ENCODE peak calls at places on chromosomes 11 and 22, in eight cellular contexts. D is body of pancreas, Z is fibroblast of lung, G is breast epithelium, N is stomach, W is upper lobe of right lung, Q is A549, P is H1. I is an unnamed sample.
A peak's percentile ranks its signal among the peaks of the same experiment; 100 is the strongest.

GRCh38 chr11:116931206-116931953 is 94.0 kb upstream of the APOA1 start:
- DNase-seq in D (no peak), Z (peak; percentile 53), G (no peak), N (no peak), W (no peak), Q (peak; percentile 56), P (no peak), I (no peak)

GRCh38 chr22:43066844-43067385 is 22.3 kb downstream of the TTLL1 start:
- DNase-seq in D (no peak), Z (peak; percentile 69), G (no peak), N (no peak), W (no peak), Q (no peak), P (no peak), I (no peak)

GRCh38 chr11:122069946-122070345 is 46.1 kb downstream of the BLID start:
- DNase-seq in D (peak; percentile 74), Z (peak; percentile 94), G (no peak), N (peak; percentile 28), W (no peak), Q (peak; percentile 33), P (no peak), I (no peak)

GRCh38 chr22:17607891-17608521 is 20.5 kb downstream of the ATP6V1E1 start:
- DNase-seq in D (no peak), Z (no peak), G (no peak), N (no peak), W (no peak), Q (no peak), P (no peak), I (no peak)

GRCh38 chr11:63682045-63682915 is 980 bp downstream of the RTN3 start:
- DNase-seq in D (peak; percentile 50), Z (no peak), G (no peak), N (no peak), W (no peak), Q (peak; percentile 11), P (no peak), I (no peak)

GRCh38 chr11:73147771-73148681 is 5.9 kb upstream of the FCHSD2 start:
- DNase-seq in D (peak; percentile 70), Z (no peak), G (no peak), N (no peak), W (no peak), Q (no peak), P (no peak), I (no peak)

GRCh38 chr11:105767945-105768344 is 158.1 kb downstream of the GRIA4 start:
- DNase-seq in D (no peak), Z (peak; percentile 2), G (no peak), N (no peak), W (no peak), Q (no peak), P (no peak), I (no peak)

GRCh38 chr11:73781303-73781702 is 6.4 kb upstream of the MRPL48 start:
- DNase-seq in D (no peak), Z (no peak), G (no peak), N (no peak), W (no peak), Q (no peak), P (no peak), I (no peak)

GRCh38 chr11:6365659-6366058 is 24.6 kb upstream of the SMPD1 start:
- DNase-seq in D (peak; percentile 92), Z (no peak), G (no peak), N (peak; percentile 78), W (no peak), Q (no peak), P (no peak), I (no peak)

GRCh38 chr11:106684944-106685343 is 333.3 kb downstream of the GUCY1A2 start:
- DNase-seq in D (no peak), Z (no peak), G (no peak), N (no peak), W (no peak), Q (no peak), P (no peak), I (no peak)

GRCh38 chr11:19594326-19594725 is 118.3 kb upstream of the NAV2 start:
- DNase-seq in D (no peak), Z (no peak), G (no peak), N (no peak), W (no peak), Q (no peak), P (no peak), I (no peak)

GRCh38 chr11:75792997-75793800 is 21.8 kb upstream of the UVRAG start:
- DNase-seq in D (no peak), Z (no peak), G (no peak), N (no peak), W (no peak), Q (no peak), P (no peak), I (no peak)
- TF ChIP-seq CTCF in D (no peak), Z (no peak), G (no peak), N (no peak), W (no peak), Q (no peak), P (no peak), I (no peak)

GRCh38 chr11:70882716-70883085 is 369.7 kb downstream of the SHANK2 start:
- DNase-seq in D (no peak), Z (no peak), G (no peak), N (no peak), W (no peak), Q (no peak), P (no peak), I (no peak)

GRCh38 chr11:70880416-70880815 is 372.0 kb downstream of the SHANK2 start:
- DNase-seq in D (no peak), Z (no peak), G (no peak), N (no peak), W (no peak), Q (no peak), P (no peak), I (no peak)

GRCh38 chr11:70883323-70883940 is 368.9 kb downstream of the SHANK2 start:
- DNase-seq in D (no peak), Z (no peak), G (no peak), N (no peak), W (no peak), Q (no peak), P (no peak), I (no peak)

GRCh38 chr11:70883973-70884688 is 368.2 kb downstream of the SHANK2 start:
- DNase-seq in D (no peak), Z (no peak), G (no peak), N (no peak), W (no peak), Q (no peak), P (no peak), I (no peak)

GRCh38 chr11:70881948-70882715 is 370.2 kb downstream of the SHANK2 start:
- DNase-seq in D (no peak), Z (no peak), G (no peak), N (no peak), W (no peak), Q (no peak), P (no peak), I (no peak)
- H3K9me3 ChIP-seq in D (no peaks in the 10 kb centered on the region), Z (no peaks in the 10 kb centered on the region), G (no peaks in the 10 kb centered on the region), N (no peaks in the 10 kb centered on the region), W (no peaks in the 10 kb centered on the region), Q (no peaks in the 10 kb centered on the region), P (no peaks in the 10 kb centered on the region), I (no peaks in the 10 kb centered on the region)

DNA sequence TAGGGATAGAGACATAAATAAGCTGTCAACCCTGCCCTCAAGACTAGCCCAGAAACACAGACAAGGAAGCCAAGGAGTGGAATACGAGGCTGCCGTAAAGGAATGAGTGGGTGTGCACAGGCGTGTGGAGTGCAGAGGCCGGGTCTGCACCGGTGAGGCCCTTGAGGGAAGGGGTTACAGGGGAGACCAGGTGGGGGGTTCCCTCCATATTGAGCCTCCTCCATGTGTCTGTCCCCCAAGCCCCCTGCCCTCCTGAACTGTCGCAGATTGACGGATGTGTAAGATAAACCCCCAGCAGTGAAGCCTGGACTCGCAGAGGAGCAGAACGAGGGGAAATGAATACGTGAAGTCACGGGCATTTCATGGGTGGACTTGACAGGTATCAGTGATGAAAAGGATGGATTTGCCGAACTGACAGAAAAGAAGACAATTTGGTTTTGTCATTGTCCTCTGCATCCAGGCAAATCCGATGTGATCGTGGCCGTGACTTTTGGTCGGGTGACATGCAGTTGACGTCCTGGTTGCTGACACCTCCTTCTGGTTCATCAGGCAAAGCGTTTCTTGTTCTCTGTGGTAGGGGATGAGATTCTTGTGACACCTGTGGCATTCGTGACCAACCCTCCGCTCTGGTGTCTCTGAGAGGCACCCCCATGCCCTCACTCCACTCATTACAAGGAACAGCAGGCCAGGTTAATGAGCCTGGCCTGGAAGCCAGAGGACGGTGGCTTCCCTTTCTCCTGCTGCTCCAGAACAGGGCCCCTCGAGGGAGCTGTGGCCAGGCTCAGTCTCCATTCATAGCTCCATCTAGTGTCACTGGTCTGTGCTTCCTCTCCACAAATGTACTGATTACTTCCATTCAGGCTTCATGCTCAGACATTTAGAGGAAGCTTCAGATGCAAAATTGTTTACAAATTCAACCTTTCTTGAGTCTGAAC is 223.1 kb upstream of the B3GAT1 start:
- DNase-seq in D (no peak), Z (no peak), G (no peak), N (no peak), W (no peak), Q (no peak), P (no peak), I (no peak)
- TF ChIP-seq CTCF in D (no peak), Z (no peak), G (no peak), N (no peak), W (no peak), Q (no peak), P (peak; percentile 15), I (no peak)

GRCh38 chr11:1089738-1090599 is 15.3 kb downstream of the MUC2 start:
- DNase-seq in D (no peak), Z (no peak), G (no peak), N (no peak), W (peak; percentile 57), Q (no peak), P (no peak), I (no peak)

GRCh38 chr11:1087279-1087960 is 12.7 kb downstream of the MUC2 start:
- DNase-seq in D (peak; percentile 2), Z (no peak), G (no peak), N (no peak), W (peak; percentile 52), Q (no peak), P (no peak), I (no peak)

GRCh38 chr11:1087961-1088926 is 13.6 kb downstream of the MUC2 start:
- DNase-seq in D (peak; percentile 3), Z (no peak), G (no peak), N (no peak), W (peak; percentile 48), Q (no peak), P (no peak), I (no peak)

GRCh38 chr11:1090600-1091331 is 16.1 kb downstream of the MUC2 start:
- DNase-seq in D (no peak), Z (no peak), G (no peak), N (no peak), W (peak; percentile 47), Q (no peak), P (no peak), I (no peak)

DNA sequence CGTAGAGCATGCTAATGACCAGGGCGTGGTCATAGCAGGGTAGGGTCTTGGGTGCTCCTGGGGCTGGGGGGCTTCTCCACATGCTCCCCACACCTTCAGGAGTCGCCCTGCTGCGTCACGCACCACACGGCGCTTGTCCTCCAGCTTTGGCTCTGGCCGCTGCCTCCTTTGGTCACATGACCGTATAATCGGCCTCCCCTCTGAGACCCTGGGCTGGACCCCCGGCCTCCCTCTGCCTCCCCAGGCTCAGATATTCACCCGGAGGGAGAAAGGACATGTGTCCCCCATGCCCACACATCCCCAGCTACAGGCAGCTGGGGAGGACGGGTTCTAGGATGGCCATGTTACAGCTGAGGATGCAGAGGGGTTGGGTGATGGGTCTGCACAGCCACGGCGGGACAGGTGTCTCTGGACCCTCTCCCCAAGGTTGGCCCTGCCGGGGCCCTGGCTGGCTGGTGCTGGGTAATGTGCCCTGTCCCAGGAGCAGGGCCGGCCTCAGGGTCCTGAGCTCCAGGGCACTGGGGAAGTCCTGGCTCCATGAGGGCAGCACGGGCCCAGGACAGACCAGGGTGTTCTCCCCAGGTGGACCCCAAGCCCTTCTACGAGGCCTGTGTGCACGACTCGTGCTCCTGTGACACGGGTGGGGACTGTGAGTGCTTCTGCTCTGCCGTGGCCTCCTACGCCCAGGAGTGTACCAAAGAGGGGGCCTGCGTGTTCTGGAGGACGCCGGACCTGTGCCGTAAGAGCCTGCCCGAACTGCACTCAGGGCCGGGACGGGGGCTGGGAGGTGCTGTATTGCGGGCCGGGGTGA is 14.5 kb downstream of the MUC2 start:
- DNase-seq in D (no peak), Z (no peak), G (no peak), N (no peak), W (peak; percentile 60), Q (no peak), P (no peak), I (no peak)
- H3K9me3 ChIP-seq in D (no peaks in the 10 kb centered on the region), Z (peaks cover 4% of the 10 kb centered on the region), G (no peaks in the 10 kb centered on the region), N (no peaks in the 10 kb centered on the region), W (no peaks in the 10 kb centered on the region), Q (no peaks in the 10 kb centered on the region), P (peaks cover 19% of the 10 kb centered on the region), I (no peaks in the 10 kb centered on the region)